ENCODE peak calls at places on chromosomes 13 and 19, in seven cellular contexts. B is gastrocnemius medialis, C is adrenal gland, G is ovary, R is lower leg skin, L is endothelial cell of umbilical vein, K is prostate gland. Y is an unnamed sample.

GRCh38 chr19:43534811-43535761 is 2.1 kb downstream of the ZNF575 start:
- DNase-seq in B (no peak), C (peak; percentile 74), G (peak; percentile 79), R (no peak), L (peak; percentile 66), K (peak; percentile 43), Y (peak; percentile 75)

GRCh38 chr13:46173656-46174055 is 8.3 kb downstream of the LCP1 start:
- DNase-seq in B (no peak), C (no peak), G (no peak), R (no peak), L (no peak), K (no peak), Y (no peak)

GRCh38 chr19:31598730-31599238 is 249.5 kb upstream of the TSHZ3 start:
- DNase-seq in B (no peak), C (peak; percentile 25), G (no peak), R (no peak), L (no peak), K (no peak), Y (no peak)

GRCh38 chr13:48892311-48892710 is 83.4 kb upstream of the FNDC3A start:
- DNase-seq in B (no peak), C (no peak), G (no peak), R (no peak), L (peak; percentile 91), K (no peak), Y (no peak)

GRCh38 chr13:109874921-109875454 is 88.6 kb upstream of the IRS2 start:
- DNase-seq in B (no peak), C (no peak), G (no peak), R (no peak), L (no peak), K (no peak), Y (peak; percentile 21)

GRCh38 chr19:16608290-16608704 is 19.7 kb downstream of the MED26 start:
- DNase-seq in B (peak; percentile 77), C (peak; percentile 64), G (peak; percentile 80), R (peak; percentile 82), L (peak; percentile 75), K (peak; percentile 83), Y (no peak)

GRCh38 chr13:76552373-76552772 is 333.8 kb downstream of the KCTD12 start:
- DNase-seq in B (no peak), C (no peak), G (no peak), R (no peak), L (peak; percentile 88), K (no peak), Y (no peak)

GRCh38 chr19:518292-519231 is 11.3 kb downstream of the TPGS1 start:
- DNase-seq in B (no peak), C (no peak), G (peak; percentile 66), R (no peak), L (no peak), K (no peak), Y (peak; percentile 64)

GRCh38 chr19:49544154-49544553 is 16.4 kb downstream of the RCN3 start:
- DNase-seq in B (no peak), C (no peak), G (no peak), R (no peak), L (no peak), K (no peak), Y (no peak)

GRCh38 chr13:59746291-59746962 is 417.3 kb downstream of the DIAPH3 start:
- DNase-seq in B (no peak), C (no peak), G (no peak), R (no peak), L (no peak), K (no peak), Y (no peak)

GRCh38 chr13:42102961-42103688 is 54.7 kb downstream of the DGKH start:
- DNase-seq in B (no peak), C (no peak), G (no peak), R (no peak), L (no peak), K (no peak), Y (no peak)

GRCh38 chr13:46181799-46182490 is at the start of gene LCP1:
- DNase-seq in B (no peak), C (no peak), G (no peak), R (peak; percentile 47), L (no peak), K (no peak), Y (no peak)

GRCh38 chr13:98460519-98460918 is 116.4 kb downstream of the STK24 start:
- DNase-seq in B (no peak), C (no peak), G (no peak), R (no peak), L (no peak), K (no peak), Y (no peak)

GRCh38 chr13:40190656-40191100 is 475.8 kb downstream of the FOXO1 start:
- DNase-seq in B (no peak), C (peak; percentile 35), G (peak; percentile 52), R (peak; percentile 55), L (peak; percentile 89), K (peak; percentile 30), Y (no peak)

GRCh38 chr19:3506384-3507340 is 551 bp downstream of the FZR1 start:
- DNase-seq in B (no peak), C (peak; percentile 58), G (peak; percentile 64), R (peak; percentile 27), L (peak; percentile 14), K (peak; percentile 28), Y (peak; percentile 25)

GRCh38 chr19:10514211-10515145 is 2.8 kb downstream of the S1PR5 start:
- DNase-seq in B (no peak), C (no peak), G (no peak), R (no peak), L (no peak), K (no peak), Y (no peak)

GRCh38 chr13:32314968-32315254 is 252 bp downstream of the ZAR1L start:
- DNase-seq in B (peak; percentile 2), C (peak; percentile 27), G (peak; percentile 58), R (peak; percentile 38), L (no peak), K (no peak), Y (peak; percentile 33)

GRCh38 chr13:114116734-114117133 is 15.7 kb downstream of the RASA3 start:
- DNase-seq in B (no peak), C (no peak), G (peak; percentile 2), R (no peak), L (no peak), K (no peak), Y (peak; percentile 0)

GRCh38 chr19:15332311-15332996 is at the start of gene BRD4:
- DNase-seq in B (peak; percentile 38), C (peak; percentile 59), G (peak; percentile 78), R (peak; percentile 46), L (peak; percentile 44), K (peak; percentile 51), Y (peak; percentile 70)

GRCh38 chr19:48393559-48394330 is at the start of gene GRIN2D:
- DNase-seq in B (no peak), C (no peak), G (no peak), R (no peak), L (peak; percentile 26), K (no peak), Y (no peak)

GRCh38 chr19:17240855-17241399 is 4.8 kb downstream of the NR2F6 start:
- DNase-seq in B (no peak), C (no peak), G (no peak), R (no peak), L (no peak), K (no peak), Y (no peak)

GRCh38 chr19:7373862-7374261 is 25.1 kb downstream of the ARHGEF18 start:
- DNase-seq in B (no peak), C (no peak), G (no peak), R (no peak), L (no peak), K (no peak), Y (no peak)

GRCh38 chr13:50684366-50684765 is 159.1 kb downstream of the DLEU7 start:
- DNase-seq in B (no peak), C (peak; percentile 38), G (no peak), R (no peak), L (peak; percentile 87), K (no peak), Y (no peak)

GRCh38 chr19:47414469-47414868 is 4.9 kb downstream of the MEIS3 start:
- DNase-seq in B (no peak), C (peak; percentile 37), G (no peak), R (no peak), L (no peak), K (no peak), Y (no peak)

GRCh38 chr19:16078311-16078758 is 2.0 kb downstream of the TPM4 start:
- DNase-seq in B (no peak), C (no peak), G (no peak), R (no peak), L (no peak), K (no peak), Y (no peak)

GRCh38 chr13:20519887-20520286 is 5.8 kb downstream of the CRYL1 start:
- DNase-seq in B (no peak), C (no peak), G (no peak), R (no peak), L (no peak), K (no peak), Y (no peak)
- TF ChIP-seq CTCF in B (no peak), C (no peak), G (no peak), R (no peak), L (no peak), K (no peak), Y (no peak)

GRCh38 chr13:27274631-27275030 is 4.0 kb downstream of the RASL11A start:
- DNase-seq in B (no peak), C (no peak), G (no peak), R (no peak), L (no peak), K (no peak), Y (no peak)

GRCh38 chr13:27269114-27269665 is 1.4 kb upstream of the RASL11A start:
- DNase-seq in B (no peak), C (no peak), G (no peak), R (no peak), L (no peak), K (no peak), Y (no peak)

GRCh38 chr13:27271572-27272096 is 1.0 kb downstream of the RASL11A start:
- DNase-seq in B (no peak), C (no peak), G (no peak), R (no peak), L (no peak), K (no peak), Y (no peak)

GRCh38 chr13:27273658-27274425 is 3.2 kb downstream of the RASL11A start:
- DNase-seq in B (no peak), C (no peak), G (peak; percentile 34), R (no peak), L (no peak), K (no peak), Y (no peak)

GRCh38 chr13:27270594-27271520 is at the start of gene RASL11A:
- DNase-seq in B (peak; percentile 57), C (peak; percentile 87), G (peak; percentile 90), R (peak; percentile 69), L (peak; percentile 87), K (peak; percentile 77), Y (peak; percentile 80)
- TF ChIP-seq POLR2A in B (peak; percentile 87), C (peak; percentile 88), G (peak; percentile 74), R (no peak), L (peak; percentile 75), K (peak; percentile 81), Y (peak; percentile 88)

DNA sequence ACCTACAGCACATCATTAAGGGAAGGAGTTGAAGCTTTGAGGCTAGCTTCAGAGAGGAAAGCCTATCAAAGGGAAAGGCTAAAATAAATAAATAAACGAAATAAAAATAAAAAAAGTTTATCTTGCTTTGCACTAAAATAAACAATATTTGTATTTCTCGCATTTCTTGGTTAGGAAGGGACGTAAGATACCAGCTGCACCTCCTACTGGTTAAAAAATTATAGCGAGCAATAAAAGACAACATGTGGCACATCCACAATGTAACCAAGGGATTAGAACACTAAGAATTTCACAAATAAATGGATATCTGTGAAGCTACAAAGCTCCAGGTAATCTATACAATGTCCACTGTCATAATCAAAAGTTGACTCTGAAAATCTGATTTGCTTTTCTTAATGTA is 194.5 kb downstream of the DACH1 start:
- DNase-seq in B (no peak), C (no peak), G (no peak), R (no peak), L (no peak), K (no peak), Y (no peak)
- TF ChIP-seq CTCF in B (no peak), C (no peak), G (no peak), R (no peak), L (no peak), K (no peak), Y (no peak)

GRCh38 chr19:12796146-12797071 is 5.1 kb downstream of the JUNB start:
- DNase-seq in B (no peak), C (peak; percentile 84), G (peak; percentile 83), R (peak; percentile 69), L (peak; percentile 80), K (peak; percentile 66), Y (peak; percentile 76)
- TF ChIP-seq POLR2A in B (no peak), C (peak; percentile 25), G (peak; percentile 21), R (no peak), L (no peak), K (no peak), Y (no peak)

Y was measured in thyroid gland.